ENCODE peak calls at places on chromosomes 6 and 20, in four cellular contexts. S is C1 segment of cervical spinal cord, Y is WTC11, Q is fibroblast of the aortic adventitia. P is an unnamed sample.

GRCh38 chr6:72624557-72625160 is 2.8 kb downstream of the KCNQ5 start:
- DNase-seq in Q (peak; percentile 39), S (no peak), Y (no peak), P (peak; percentile 9)

GRCh38 chr20:35055445-35056276 is 36.9 kb downstream of the TRPC4AP start:
- DNase-seq in Y (no peak), S (no peak), Q (peak; percentile 88), P (no peak)

GRCh38 chr20:20741067-20742045 is 28.9 kb upstream of the RALGAPA2 start:
- DNase-seq in S (no peak), Y (no peak), Q (no peak), P (no peak)

GRCh38 chr6:3773696-3774298 is 22.3 kb upstream of the PXDC1 start:
- DNase-seq in S (no peak), Y (no peak), Q (peak; percentile 80), P (no peak)

GRCh38 chr6:53679446-53679933 is 13.9 kb upstream of the KLHL31 start:
- DNase-seq in S (no peak), Q (peak; percentile 53), Y (peak; percentile 15), P (peak; percentile 37)

GRCh38 chr6:3390698-3391097 is 66.2 kb downstream of the SLC22A23 start:
- DNase-seq in S (peak; percentile 49), Y (no peak), Q (peak; percentile 99), P (no peak)

GRCh38 chr6:1388081-1388926 is 1.1 kb upstream of the FOXF2 start:
- DNase-seq in Q (no peak), Y (peak; percentile 39), S (no peak), P (no peak)

GRCh38 chr6:29589423-29590048 is 4.6 kb downstream of the OR2H2 start:
- DNase-seq in S (peak; percentile 5), Q (peak; percentile 62), Y (peak; percentile 53), P (peak; percentile 71)

GRCh38 chr20:53215166-53215565 is 243.0 kb downstream of the TSHZ2 start:
- DNase-seq in S (no peak), Y (no peak), Q (no peak), P (no peak)

GRCh38 chr6:11341867-11342266 is 109.4 kb upstream of the NEDD9 start:
- DNase-seq in Q (peak; percentile 41), Y (no peak), S (no peak), P (no peak)

GRCh38 chr6:156552849-156553248 is 224.3 kb upstream of the ARID1B start:
- DNase-seq in Q (no peak), Y (no peak), S (no peak), P (no peak)

GRCh38 chr20:2760381-2761305 is 39.8 kb downstream of the CPXM1 start:
- DNase-seq in Y (no peak), S (no peak), Q (no peak), P (no peak)

GRCh38 chr20:58174708-58175287 is 53.7 kb downstream of the ANKRD60 start:
- DNase-seq in S (no peak), Q (peak; percentile 4), Y (no peak), P (no peak)

GRCh38 chr20:36936341-36936740 is 15.2 kb downstream of the SAMHD1 start:
- DNase-seq in Y (no peak), Q (no peak), S (no peak), P (no peak)

GRCh38 chr6:42786525-42786985 is 4.7 kb downstream of the BICRAL start:
- DNase-seq in Q (no peak), Y (no peak), S (no peak), P (no peak)

GRCh38 chr20:50980851-50981713 is 22.5 kb downstream of the MOCS3 start:
- DNase-seq in Y (peak; percentile 74), S (peak; percentile 20), Q (peak; percentile 71), P (peak; percentile 89)

GRCh38 chr6:12804967-12805645 is 88.5 kb downstream of the PHACTR1 start:
- DNase-seq in Y (no peak), Q (no peak), S (no peak), P (no peak)

GRCh38 chr20:18628330-18628941 is 40.6 kb downstream of the DTD1 start:
- DNase-seq in Q (no peak), Y (peak; percentile 80), S (no peak), P (peak; percentile 32)

P was measured in hepatocyte.